ENCODE peak calls at places on chromosomes 1 and 21, in five cellular contexts. W is ascending aorta, J is dorsolateral prefrontal cortex, O is AG04450, B is colonic mucosa. K is an unnamed sample.
A peak's percentile ranks its signal among the peaks of the same experiment; 100 is the strongest.

GRCh38 chr1:64955093-64956066 is 11.0 kb downstream of the JAK1 start:
- DNase-seq in W (no peak), J (no peak), O (no peak), B (no peak), K (peak; percentile 34)

GRCh38 chr1:205918955-205919746 is 24.1 kb downstream of the SLC26A9 start:
- DNase-seq in W (peak; percentile 91), J (peak; percentile 93), O (peak; percentile 60), B (peak; percentile 75), K (peak; percentile 89)

GRCh38 chr1:240831922-240832321 is 220.0 kb upstream of the GREM2 start:
- DNase-seq in W (no peak), J (no peak), O (no peak), B (no peak), K (no peak)

GRCh38 chr1:233113713-233114028 is 163.3 kb downstream of the NTPCR start:
- DNase-seq in W (peak; percentile 77), J (peak; percentile 18), O (no peak), B (no peak), K (no peak)

GRCh38 chr21:37060296-37060695 is 12.6 kb downstream of the PIGP start:
- DNase-seq in W (peak; percentile 74), J (peak; percentile 77), O (peak; percentile 86), B (peak; percentile 74), K (peak; percentile 51)

GRCh38 chr1:206060840-206061239 is 7.9 kb downstream of the RHEX start:
- DNase-seq in W (no peak), J (no peak), O (no peak), B (no peak), K (no peak)

GRCh38 chr1:220219136-220219442 is 53.2 kb downstream of the RAB3GAP2 start:
- DNase-seq in W (no peak), J (no peak), O (no peak), B (no peak), K (no peak)

GRCh38 chr1:40299366-40300248 is 17.5 kb downstream of the COL9A2 start:
- DNase-seq in W (peak; percentile 39), J (peak; percentile 3), O (no peak), B (no peak), K (no peak)

GRCh38 chr1:94608852-94609570 is 67.5 kb upstream of the F3 start:
- DNase-seq in W (no peak), J (no peak), O (peak; percentile 55), B (peak; percentile 29), K (no peak)

GRCh38 chr1:207019161-207019560 is 13.4 kb downstream of the C1orf116 start:
- DNase-seq in W (no peak), J (no peak), O (no peak), B (no peak), K (no peak)

GRCh38 chr1:196464545-196464944 is 143.7 kb downstream of the KCNT2 start:
- DNase-seq in W (no peak), J (no peak), O (no peak), B (no peak), K (no peak)

GRCh38 chr1:197776348-197777082 is 1.2 kb upstream of the DENND1B start:
- DNase-seq in W (no peak), J (no peak), O (no peak), B (no peak), K (no peak)

GRCh38 chr1:232174306-232174705 is 455.6 kb downstream of the SIPA1L2 start:
- DNase-seq in W (no peak), J (no peak), O (no peak), B (no peak), K (no peak)

GRCh38 chr21:33569986-33570385 is 18.5 kb downstream of the DONSON start:
- DNase-seq in W (no peak), J (no peak), O (no peak), B (no peak), K (no peak)

GRCh38 chr1:184242507-184242943 is 144.3 kb upstream of the C1orf21 start:
- DNase-seq in W (no peak), J (no peak), O (peak; percentile 49), B (no peak), K (peak; percentile 34)

GRCh38 chr1:32981003-32981909 is 16.6 kb upstream of the RNF19B start:
- DNase-seq in W (peak; percentile 84), J (no peak), O (peak; percentile 50), B (peak; percentile 77), K (peak; percentile 27)

GRCh38 chr21:35026617-35027557 is 22.2 kb downstream of the RUNX1 start:
- DNase-seq in W (peak; percentile 78), J (no peak), O (no peak), B (peak; percentile 63), K (peak; percentile 66)

GRCh38 chr21:40507978-40508377 is 339.0 kb downstream of the DSCAM start:
- DNase-seq in W (no peak), J (no peak), O (no peak), B (no peak), K (no peak)

GRCh38 chr1:240827786-240828185 is 215.8 kb upstream of the GREM2 start:
- DNase-seq in W (no peak), J (no peak), O (no peak), B (no peak), K (no peak)

GRCh38 chr1:46300673-46301405 is 2.6 kb downstream of the LRRC41 start:
- DNase-seq in W (no peak), J (no peak), O (no peak), B (peak; percentile 22), K (peak; percentile 61)

GRCh38 chr21:44874497-44875331 is 1.2 kb upstream of the PTTG1IP start:
- DNase-seq in W (peak; percentile 89), J (peak; percentile 11), O (no peak), B (peak; percentile 61), K (peak; percentile 64)

GRCh38 chr21:40635336-40635735 is 211.6 kb downstream of the DSCAM start:
- DNase-seq in W (no peak), J (peak; percentile 67), O (no peak), B (no peak), K (no peak)

GRCh38 chr1:59136541-59137335 is 160.2 kb upstream of the FGGY start:
- DNase-seq in W (peak; percentile 74), J (peak; percentile 32), O (no peak), B (no peak), K (no peak)

GRCh38 chr1:31812158-31812829 is 3.5 kb downstream of the SPOCD1 start:
- DNase-seq in W (no peak), J (no peak), O (no peak), B (no peak), K (no peak)

GRCh38 chr1:7450772-7451171 is 320.3 kb upstream of the VAMP3 start:
- DNase-seq in W (no peak), J (no peak), O (no peak), B (no peak), K (no peak)

GRCh38 chr1:16915627-16915973 is 6.1 kb upstream of the CROCC start:
- DNase-seq in W (no peak), J (peak; percentile 48), O (no peak), B (no peak), K (no peak)

GRCh38 chr1:65717815-65718454 is 74.8 kb upstream of the PDE4B start:
- DNase-seq in W (no peak), J (no peak), O (peak; percentile 10), B (peak; percentile 23), K (no peak)

GRCh38 chr21:17359781-17360180 is 153.1 kb upstream of the CXADR start:
- DNase-seq in W (no peak), J (no peak), O (no peak), B (no peak), K (no peak)

GRCh38 chr1:187264995-187265602 is 436.4 kb downstream of the PLA2G4A start:
- DNase-seq in W (no peak), J (peak; percentile 78), O (peak; percentile 55), B (no peak), K (peak; percentile 71)

GRCh38 chr1:53708687-53709086 is 30.3 kb downstream of the GLIS1 start:
- DNase-seq in W (no peak), J (no peak), O (no peak), B (no peak), K (no peak)

GRCh38 chr1:173445164-173445563 is 32.0 kb upstream of the PRDX6 start:
- DNase-seq in W (no peak), J (no peak), O (no peak), B (no peak), K (no peak)

GRCh38 chr1:223330462-223330861 is 33.5 kb downstream of the SUSD4 start:
- DNase-seq in W (no peak), J (no peak), O (no peak), B (no peak), K (no peak)

GRCh38 chr1:77888071-77888428 is 374 bp upstream of the NEXN start:
- DNase-seq in W (no peak), J (peak; percentile 10), O (peak; percentile 42), B (no peak), K (no peak)

GRCh38 chr1:245978915-245979314 is 528.2 kb downstream of the SMYD3 start:
- DNase-seq in W (no peak), J (no peak), O (no peak), B (no peak), K (no peak)

GRCh38 chr1:37038079-37038702 is 3.9 kb upstream of the GRIK3 start:
- DNase-seq in W (no peak), J (peak; percentile 80), O (no peak), B (no peak), K (peak; percentile 80)

GRCh38 chr1:89605692-89606091 is 27.2 kb upstream of the LRRC8C start:
- DNase-seq in W (no peak), J (no peak), O (no peak), B (no peak), K (no peak)

GRCh38 chr1:25527226-25527846 is 16.1 kb upstream of the LDLRAP1 start:
- DNase-seq in W (no peak), J (peak; percentile 23), O (no peak), B (no peak), K (no peak)
- H3K27ac ChIP-seq in W (no peak overlapping the region), J (peak overlapping the region; percentile 31), O (no peak overlapping the region), B (no peak overlapping the region), K (no peak overlapping the region)

GRCh38 chr1:113691184-113691583 is 68.1 kb downstream of the PHTF1 start:
- DNase-seq in W (no peak), J (no peak), O (no peak), B (no peak), K (no peak)

GRCh38 chr1:113692824-113693431 is 66.4 kb downstream of the PHTF1 start:
- DNase-seq in W (no peak), J (no peak), O (no peak), B (no peak), K (no peak)

GRCh38 chr1:113686891-113687624 is 72.2 kb downstream of the PHTF1 start:
- DNase-seq in W (no peak), J (no peak), O (peak; percentile 33), B (no peak), K (no peak)

GRCh38 chr1:113694910-113695309 is 64.4 kb downstream of the PHTF1 start:
- DNase-seq in W (no peak), J (no peak), O (no peak), B (no peak), K (no peak)

GRCh38 chr1:113692342-113692741 is 66.9 kb downstream of the PHTF1 start:
- DNase-seq in W (no peak), J (no peak), O (no peak), B (no peak), K (no peak)
- H3K27ac ChIP-seq in W (no peak overlapping the region), J (no peak overlapping the region), O (no peak overlapping the region), B (no peak overlapping the region), K (no peak overlapping the region)

GRCh38 chr21:46091118-46091517 is 6.8 kb upstream of the COL6A2 start:
- DNase-seq in W (peak; percentile 40), J (no peak), O (no peak), B (no peak), K (no peak)
- H3K27ac ChIP-seq in W (peak overlapping the region; percentile 98), J (no peak overlapping the region), O (no peak overlapping the region), B (no peak overlapping the region), K (no peak overlapping the region)

GRCh38 chr1:24298606-24299005 is 20.6 kb upstream of the GRHL3 start:
- DNase-seq in W (no peak), J (no peak), O (no peak), B (no peak), K (no peak)
- H3K27ac ChIP-seq in W (no peak overlapping the region), J (no peak overlapping the region), O (no peak overlapping the region), B (no peak overlapping the region), K (no peak overlapping the region)

K was measured in testis.